ENCODE peak calls at places on chromosomes 12 and 14, in eight cellular contexts. Y is fibroblast of mammary gland, W is GM10248, C is MM.1S, E is fibroblast of the aortic adventitia, S is pancreas, K is psoas muscle, J is heart left ventricle. F is an unnamed sample.

GRCh38 chr12:70590549-70591226 is 46.5 kb downstream of the PTPRB start:
- DNase-seq in Y (no peak), W (no peak), C (no peak), J (no peak), K (no peak), E (peak), S (no peak), F (no peak)

GRCh38 chr14:103123634-103124500 is 606 bp downstream of the TNFAIP2 start:
- DNase-seq in S (peak), Y (peak), C (no peak), W (no peak), E (peak), K (peak), J (peak), F (no peak)

GRCh38 chr12:4118017-4118510 is 155.5 kb upstream of the CCND2 start:
- DNase-seq in K (peak), E (peak), J (peak), C (peak), S (no peak), W (peak), Y (peak), F (no peak)

GRCh38 chr12:69240625-69240984 is 1.2 kb downstream of the CPSF6 start:
- DNase-seq in E (no peak), S (no peak), K (no peak), J (no peak), Y (peak), C (peak), W (peak), F (no peak)

GRCh38 chr12:79522237-79522636 is 168.5 kb downstream of the PAWR start:
- DNase-seq in E (peak), C (no peak), S (no peak), Y (no peak), W (no peak), J (no peak), K (no peak), F (no peak)

GRCh38 chr14:102323102-102323501 is 3.6 kb downstream of the ZNF839 start:
- DNase-seq in Y (peak), W (no peak), E (peak), S (no peak), J (peak), K (peak), C (peak), F (peak)

GRCh38 chr12:19404232-19404880 is 34.9 kb upstream of the AEBP2 start:
- DNase-seq in J (no peak), Y (no peak), E (no peak), S (no peak), C (no peak), W (no peak), K (no peak), F (no peak)

GRCh38 chr14:77219591-77219990 is 38.0 kb downstream of the TMEM63C start:
- DNase-seq in J (no peak), E (no peak), W (no peak), Y (no peak), C (no peak), K (no peak), S (peak), F (no peak)

GRCh38 chr12:12508612-12509011 is 54.1 kb downstream of the DUSP16 start:
- DNase-seq in J (no peak), C (no peak), E (peak), W (no peak), K (no peak), S (no peak), Y (peak), F (no peak)

GRCh38 chr14:20855652-20856291 is 35.4 kb upstream of the RNASE3 start:
- DNase-seq in J (peak), K (peak), S (peak), C (peak), E (peak), W (peak), Y (peak), F (no peak)

GRCh38 chr14:52266782-52267181 is 716 bp upstream of the PTGDR start:
- DNase-seq in C (no peak), W (no peak), E (peak), K (no peak), Y (peak), J (no peak), S (no peak), F (no peak)

GRCh38 chr14:81127785-81128184 is 93.0 kb downstream of the GTF2A1 start:
- DNase-seq in K (no peak), J (no peak), W (no peak), E (peak), C (no peak), Y (peak), S (no peak), F (no peak)

GRCh38 chr12:69952890-69953289 is 127.9 kb downstream of the MYRFL start:
- DNase-seq in C (no peak), S (no peak), K (no peak), E (no peak), J (no peak), Y (no peak), W (no peak), F (no peak)

GRCh38 chr14:55136241-55136640 is 7.2 kb downstream of the LGALS3 start:
- DNase-seq in W (no peak), E (peak), Y (peak), S (no peak), C (no peak), K (no peak), J (no peak), F (no peak)

GRCh38 chr14:22484638-22485037 is 104.4 kb downstream of the DAD1 start:
- DNase-seq in S (no peak), E (peak), Y (peak), K (no peak), C (no peak), J (peak), W (no peak), F (no peak)

GRCh38 chr12:101738920-101739665 is at the start of gene SYCP3:
- DNase-seq in C (no peak), W (no peak), J (no peak), K (no peak), Y (no peak), S (peak), E (no peak), F (no peak)

GRCh38 chr12:18387706-18388105 is 126.4 kb downstream of the PIK3C2G start:
- DNase-seq in E (no peak), W (no peak), K (no peak), J (no peak), C (no peak), S (no peak), Y (no peak), F (no peak)

GRCh38 chr12:132190012-132190755 is 45.9 kb downstream of the NOC4L start:
- DNase-seq in S (no peak), J (no peak), W (no peak), Y (no peak), C (no peak), E (no peak), K (peak), F (no peak)

DNA sequence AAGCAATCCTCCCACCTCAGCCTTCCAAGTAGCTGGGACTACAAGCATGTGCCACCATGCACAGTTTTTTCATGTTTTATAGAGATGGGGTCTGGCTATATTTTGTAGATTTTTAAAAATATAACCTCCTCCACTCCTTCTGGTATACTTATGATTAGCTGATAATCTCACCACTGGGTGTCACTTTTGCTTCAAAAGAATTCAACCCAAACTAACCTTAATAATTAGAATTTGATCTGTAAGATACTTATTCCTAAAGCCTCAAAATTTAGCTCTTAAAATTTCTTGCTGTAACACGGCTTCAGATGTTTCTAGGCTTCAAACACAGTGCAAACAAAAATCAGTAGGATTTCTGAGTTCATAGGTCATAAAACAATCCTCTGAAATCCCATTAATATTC is 130.3 kb downstream of the CEP83 start:
- DNase-seq in J (no peak), S (no peak), E (peak), W (no peak), K (no peak), C (no peak), Y (no peak), F (no peak)
- TF ChIP-seq CTCF in J (peak), S (no peak), E (peak), W (no peak), K (no peak), C (peak), Y (peak), F (no peak)

GRCh38 chr12:122073815-122074214 is 4.7 kb upstream of the MLXIP start:
- DNase-seq in K (no peak), S (no peak), J (no peak), E (no peak), C (no peak), Y (no peak), W (no peak), F (no peak)

GRCh38 chr12:122079532-122080081 is 1.1 kb downstream of the MLXIP start:
- DNase-seq in J (no peak), E (peak), W (no peak), Y (no peak), C (no peak), K (no peak), S (peak), F (no peak)

GRCh38 chr12:122078141-122079037 is at the start of gene MLXIP:
- DNase-seq in J (peak), Y (peak), C (peak), W (peak), E (peak), K (peak), S (peak), F (peak)

GRCh38 chr12:122079038-122079531 is 529 bp downstream of the MLXIP start:
- DNase-seq in S (peak), K (peak), E (no peak), J (no peak), Y (no peak), C (peak), W (no peak), F (no peak)

GRCh38 chr12:122076743-122077495 is 1.6 kb upstream of the MLXIP start:
- DNase-seq in W (peak), J (no peak), K (no peak), E (no peak), S (peak), Y (no peak), C (no peak), F (no peak)
- TF ChIP-seq CTCF in W (no peak), J (no peak), K (no peak), E (no peak), S (no peak), Y (no peak), C (no peak), F (no peak)

GRCh38 chr14:69877492-69877891 is 1.7 kb upstream of the SMOC1 start:
- DNase-seq in K (no peak), Y (peak), S (no peak), C (peak), W (peak), J (no peak), E (peak), F (no peak)

GRCh38 chr14:69876221-69876847 is 2.9 kb upstream of the SMOC1 start:
- DNase-seq in S (no peak), K (no peak), W (no peak), E (peak), Y (no peak), J (no peak), C (no peak), F (no peak)

GRCh38 chr14:69878251-69878650 is 965 bp upstream of the SMOC1 start:
- DNase-seq in K (no peak), E (no peak), W (no peak), Y (no peak), S (no peak), C (no peak), J (no peak), F (no peak)

GRCh38 chr14:69879175-69880047 is at the start of gene SMOC1:
- DNase-seq in E (peak), C (peak), W (peak), J (no peak), Y (peak), K (peak), S (peak), F (no peak)

DNA sequence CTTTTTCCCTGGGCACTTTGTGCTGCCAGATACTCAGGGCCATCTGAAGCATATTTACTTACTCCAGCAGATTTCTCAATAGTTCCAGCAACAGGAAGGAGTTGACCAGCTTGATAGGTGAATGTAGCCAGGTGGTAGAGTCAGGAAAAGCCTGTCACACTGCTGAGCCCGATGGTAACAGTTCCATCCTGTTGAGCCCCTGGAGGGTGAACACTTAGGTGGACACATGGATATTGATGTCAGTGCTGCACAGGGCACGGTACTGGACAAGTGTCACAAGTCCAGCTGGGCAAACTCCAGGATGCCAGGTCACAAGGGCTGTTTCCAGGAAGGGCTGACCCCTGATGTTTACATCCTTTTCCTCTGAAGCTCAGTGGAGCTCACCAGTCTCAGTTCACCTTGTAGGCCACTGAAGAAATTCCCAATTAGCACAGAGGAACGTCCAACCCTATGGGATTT is 2.3 kb upstream of the SMOC1 start:
- DNase-seq in K (no peak), J (no peak), S (no peak), W (no peak), Y (no peak), E (no peak), C (no peak), F (no peak)
- TF ChIP-seq CTCF in K (no peak), J (no peak), S (no peak), W (no peak), Y (no peak), E (no peak), C (no peak), F (no peak)

GRCh38 chr12:131137836-131138637 is 184.3 kb downstream of the ADGRD1 start:
- DNase-seq in J (peak), W (no peak), C (no peak), Y (peak), K (no peak), E (peak), S (no peak), F (no peak)
- TF ChIP-seq CTCF in J (no peak), W (no peak), C (no peak), Y (no peak), K (no peak), E (no peak), S (no peak), F (no peak)

DNA sequence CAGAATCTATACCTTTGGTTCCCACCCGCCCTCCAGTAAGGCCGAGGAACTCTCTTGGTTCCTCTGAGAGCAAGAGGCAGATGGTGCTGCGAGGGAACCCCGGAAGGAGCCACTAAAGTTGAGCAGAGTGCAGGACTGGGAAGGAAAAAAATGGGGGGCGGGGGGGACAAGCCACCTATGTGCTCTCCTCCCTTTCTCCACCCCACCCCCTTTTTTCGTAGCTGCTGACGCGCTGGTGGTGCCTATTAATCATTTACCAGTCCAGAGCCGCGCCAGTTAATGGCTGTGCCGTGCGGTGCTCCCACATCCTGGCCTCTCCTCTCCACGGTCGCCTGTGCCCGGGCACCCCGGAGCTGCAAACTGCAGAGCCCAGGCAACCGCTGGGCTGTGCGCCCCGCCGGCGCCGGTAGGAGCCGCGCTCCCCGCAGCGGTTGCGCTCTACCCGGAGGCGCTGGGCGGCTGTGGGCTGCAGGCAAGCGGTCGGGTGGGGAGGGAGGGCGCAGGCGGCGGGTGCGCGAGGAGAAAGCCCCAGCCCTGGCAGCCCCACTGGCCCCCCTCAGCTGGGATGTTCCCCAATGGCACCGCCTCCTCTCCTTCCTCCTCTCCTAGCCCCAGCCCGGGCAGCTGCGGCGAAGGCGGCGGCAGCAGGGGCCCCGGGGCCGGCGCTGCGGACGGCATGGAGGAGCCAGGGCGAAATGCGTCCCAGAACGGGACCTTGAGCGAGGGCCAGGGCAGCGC is 1.3 kb downstream of the SSTR1 start:
- DNase-seq in W (no peak), K (peak), E (peak), J (no peak), S (peak), C (no peak), Y (peak), F (no peak)
- TF ChIP-seq CTCF in W (no peak), K (no peak), E (peak), J (no peak), S (peak), C (no peak), Y (no peak), F (no peak)

GRCh38 chr12:58651850-58652249 is 268.5 kb downstream of the LRIG3 start:
- DNase-seq in C (no peak), J (no peak), W (no peak), E (no peak), Y (no peak), S (no peak), K (no peak), F (no peak)
- TF ChIP-seq CTCF in C (no peak), J (no peak), W (no peak), E (no peak), Y (no peak), S (no peak), K (no peak), F (no peak)

GRCh38 chr12:17322090-17322489 is 716.1 kb upstream of the LMO3 start:
- DNase-seq in S (no peak), W (no peak), Y (no peak), K (no peak), J (no peak), C (no peak), E (no peak), F (no peak)
- TF ChIP-seq CTCF in S (no peak), W (no peak), Y (no peak), K (no peak), J (no peak), C (no peak), E (no peak), F (no peak)

DNA sequence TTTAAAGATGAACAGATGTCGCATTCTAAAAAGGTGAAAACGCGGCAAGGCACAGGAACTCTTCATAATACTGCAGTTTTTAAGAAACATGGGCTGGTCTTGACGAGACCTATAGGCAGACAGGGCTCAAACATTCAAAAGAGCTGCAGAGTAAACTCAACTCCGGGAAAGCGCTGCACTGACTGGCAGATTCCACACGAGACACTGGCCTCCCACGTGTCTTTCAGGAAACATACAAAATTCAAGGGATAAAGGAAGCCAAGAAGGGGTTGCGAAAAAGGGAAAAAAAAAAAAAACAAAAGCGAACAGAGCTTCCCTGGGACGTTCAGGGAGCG is 614 bp upstream of the ARF6 start:
- DNase-seq in E (peak), J (peak), W (peak), K (no peak), C (peak), S (no peak), Y (peak), F (no peak)
- TF ChIP-seq CTCF in E (no peak), J (no peak), W (no peak), K (no peak), C (no peak), S (no peak), Y (no peak), F (no peak)

GRCh38 chr14:46378248-46378647 is 273.3 kb downstream of the RPL10L start:
- DNase-seq in J (no peak), K (no peak), W (no peak), C (no peak), Y (no peak), S (no peak), E (no peak), F (no peak)

GRCh38 chr14:46384611-46385010 is 267.0 kb downstream of the RPL10L start:
- DNase-seq in C (no peak), K (no peak), S (no peak), J (no peak), W (no peak), E (no peak), Y (no peak), F (no peak)

GRCh38 chr14:46377305-46377704 is 274.3 kb downstream of the RPL10L start:
- DNase-seq in C (no peak), Y (no peak), S (no peak), E (no peak), J (no peak), K (no peak), W (no peak), F (no peak)

GRCh38 chr14:46381674-46382073 is 269.9 kb downstream of the RPL10L start:
- DNase-seq in J (no peak), E (no peak), K (no peak), W (no peak), C (no peak), S (no peak), Y (no peak), F (no peak)
- TF ChIP-seq CTCF in J (no peak), E (no peak), K (no peak), W (no peak), C (no peak), S (no peak), Y (no peak), F (no peak)

GRCh38 chr12:63222582-63222981 is 71.6 kb upstream of the AVPR1A start:
- DNase-seq in E (no peak), Y (no peak), S (no peak), K (no peak), J (no peak), W (no peak), C (no peak), F (no peak)

GRCh38 chr12:63223128-63223527 is 72.1 kb upstream of the AVPR1A start:
- DNase-seq in K (no peak), E (no peak), W (no peak), J (no peak), Y (no peak), C (no peak), S (no peak), F (no peak)

DNA sequence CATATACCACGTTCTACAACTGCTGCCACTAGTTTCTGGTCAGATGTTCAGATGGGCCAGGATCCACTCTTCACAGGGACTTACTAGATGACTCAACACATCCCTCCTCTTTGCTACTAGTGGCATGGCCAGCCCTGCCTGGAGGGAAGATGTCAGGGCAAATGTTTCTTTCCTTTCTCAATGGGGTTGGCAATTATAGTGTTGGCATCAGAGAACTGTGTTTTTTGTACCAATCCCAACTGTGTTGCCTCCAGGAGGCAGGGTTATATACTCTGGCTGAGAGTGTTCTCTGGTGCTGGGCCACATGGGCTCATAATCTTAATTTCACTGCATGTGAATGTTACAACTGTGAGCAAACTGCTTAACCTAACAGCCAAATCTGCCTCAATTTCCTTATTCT is 69.9 kb upstream of the AVPR1A start:
- DNase-seq in W (no peak), Y (no peak), S (no peak), C (no peak), E (no peak), K (no peak), J (no peak), F (no peak)
- TF ChIP-seq CTCF in W (no peak), Y (no peak), S (no peak), C (no peak), E (no peak), K (no peak), J (no peak), F (no peak)

F was measured in omental fat pad.